ENCODE peak calls at places on chromosomes 4 and X, in five cellular contexts. One of them, this sample, is unnamed.
A peak's percentile ranks its signal among the peaks of the same experiment; 100 is the strongest.

GRCh38 chrX:50814701-50815476 is 895 bp upstream of the SHROOM4 start:
- DNase-seq in neural crest cell: no peak
- DNase-seq in WERI-Rb-1: no peak
- DNase-seq in NAMALWA: no peak
- DNase-seq in stimulated activated CD4-positive, alpha-beta T cell treated with anti-CD3 and anti-CD28 coated beads, Interleukin-2, amount 100 ng/mL, for 4 hours: no peak
- DNase-seq in this sample: no peak

GRCh38 chrX:11968470-11968869 is 169.8 kb upstream of the FRMPD4 start:
- DNase-seq in neural crest cell: no peak
- DNase-seq in NAMALWA: no peak
- DNase-seq in stimulated activated CD4-positive, alpha-beta T cell treated with anti-CD3 and anti-CD28 coated beads, Interleukin-2, amount 100 ng/mL, for 4 hours: no peak
- DNase-seq in WERI-Rb-1: no peak
- DNase-seq in this sample: no peak

GRCh38 chrX:13893826-13894225 is 76.9 kb upstream of the GPM6B start:
- DNase-seq in NAMALWA: no peak
- DNase-seq in neural crest cell: no peak
- DNase-seq in WERI-Rb-1: no peak
- DNase-seq in stimulated activated CD4-positive, alpha-beta T cell treated with anti-CD3 and anti-CD28 coated beads, Interleukin-2, amount 100 ng/mL, for 4 hours: no peak
- DNase-seq in this sample: no peak

GRCh38 chrX:93594780-93595179 is 78.6 kb downstream of the NAP1L3 start:
- DNase-seq in NAMALWA: no peak
- DNase-seq in neural crest cell: no peak
- DNase-seq in WERI-Rb-1: no peak
- DNase-seq in stimulated activated CD4-positive, alpha-beta T cell treated with anti-CD3 and anti-CD28 coated beads, Interleukin-2, amount 100 ng/mL, for 4 hours: no peak
- DNase-seq in this sample: no peak

GRCh38 chr4:786861-787300 is 39.0 kb downstream of the CPLX1 start:
- DNase-seq in WERI-Rb-1: no peak
- DNase-seq in NAMALWA: no peak
- DNase-seq in stimulated activated CD4-positive, alpha-beta T cell treated with anti-CD3 and anti-CD28 coated beads, Interleukin-2, amount 100 ng/mL, for 4 hours: no peak
- DNase-seq in neural crest cell: no peak
- DNase-seq in this sample: no peak

GRCh38 chrX:49287665-49288064 is 15.8 kb upstream of the GAGE10 start:
- DNase-seq in WERI-Rb-1: no peak
- DNase-seq in NAMALWA: no peak
- DNase-seq in stimulated activated CD4-positive, alpha-beta T cell treated with anti-CD3 and anti-CD28 coated beads, Interleukin-2, amount 100 ng/mL, for 4 hours: no peak
- DNase-seq in neural crest cell: no peak
- DNase-seq in this sample: no peak

GRCh38 chr4:10926025-10926424 is 241.5 kb upstream of the CLNK start:
- DNase-seq in stimulated activated CD4-positive, alpha-beta T cell treated with anti-CD3 and anti-CD28 coated beads, Interleukin-2, amount 100 ng/mL, for 4 hours: no peak
- DNase-seq in WERI-Rb-1: no peak
- DNase-seq in NAMALWA: no peak
- DNase-seq in neural crest cell: no peak
- DNase-seq in this sample: no peak

GRCh38 chr4:37748546-37748945 is 62.4 kb upstream of the RELL1 start:
- DNase-seq in NAMALWA: peak; percentile 58
- DNase-seq in stimulated activated CD4-positive, alpha-beta T cell treated with anti-CD3 and anti-CD28 coated beads, Interleukin-2, amount 100 ng/mL, for 4 hours: no peak
- DNase-seq in WERI-Rb-1: no peak
- DNase-seq in neural crest cell: no peak
- DNase-seq in this sample: no peak

GRCh38 chr4:173013232-173013932 is 155.2 kb upstream of the GALNT7 start:
- DNase-seq in NAMALWA: peak; percentile 78
- DNase-seq in WERI-Rb-1: peak; percentile 62
- DNase-seq in stimulated activated CD4-positive, alpha-beta T cell treated with anti-CD3 and anti-CD28 coated beads, Interleukin-2, amount 100 ng/mL, for 4 hours: peak; percentile 26
- DNase-seq in neural crest cell: peak; percentile 73
- DNase-seq in this sample: peak; percentile 7

GRCh38 chr4:11623726-11624037 is 195.0 kb upstream of the HS3ST1 start:
- DNase-seq in NAMALWA: peak; percentile 11
- DNase-seq in WERI-Rb-1: peak; percentile 31
- DNase-seq in neural crest cell: no peak
- DNase-seq in stimulated activated CD4-positive, alpha-beta T cell treated with anti-CD3 and anti-CD28 coated beads, Interleukin-2, amount 100 ng/mL, for 4 hours: no peak
- DNase-seq in this sample: no peak

GRCh38 chrX:143788265-143788664 is 67.7 kb upstream of the SPANXN2 start:
- DNase-seq in WERI-Rb-1: no peak
- DNase-seq in stimulated activated CD4-positive, alpha-beta T cell treated with anti-CD3 and anti-CD28 coated beads, Interleukin-2, amount 100 ng/mL, for 4 hours: no peak
- DNase-seq in NAMALWA: peak; percentile 3
- DNase-seq in neural crest cell: peak; percentile 2
- DNase-seq in this sample: no peak

This sample was measured in stimulated activated CD8-positive, alpha-beta memory T cell treated with anti-CD3 and anti-CD28 coated beads, Interleukin-15, amount 100 ng/mL, for 4 hours.